ENCODE peak calls at places on chromosomes 12 and 14, in four cellular contexts. P is HepG2, G is K562, Z is GM12878. A is an unnamed sample.
A peak's percentile ranks its signal among the peaks of the same experiment; 100 is the strongest.

GRCh38 chr12:6444704-6445688 is at the start of gene CD27:
- DNase-seq in P (no peak), G (no peak), Z (no peak), A (no peak)

GRCh38 chr14:33598582-33598981 is 352.3 kb downstream of the EGLN3 start:
- DNase-seq in P (no peak), G (no peak), Z (no peak), A (peak; percentile 15)

GRCh38 chr14:89779707-89780106 is 174.8 kb downstream of the EFCAB11 start:
- DNase-seq in P (no peak), G (no peak), Z (no peak), A (no peak)

GRCh38 chr14:29016050-29016900 is 249.7 kb downstream of the FOXG1 start:
- DNase-seq in P (peak; percentile 78), G (peak; percentile 7), Z (no peak), A (peak; percentile 7)

GRCh38 chr12:107405436-107405835 is 280.2 kb upstream of the PWP1 start:
- DNase-seq in P (no peak), G (no peak), Z (no peak), A (peak; percentile 60)

GRCh38 chr12:122182887-122183587 is at the start of gene LRRC43:
- DNase-seq in P (no peak), G (no peak), Z (no peak), A (peak; percentile 83)

GRCh38 chr14:43145361-43145760 is 1361.7 kb downstream of the FSCB start:
- DNase-seq in P (no peak), G (no peak), Z (no peak), A (no peak)

GRCh38 chr14:32507029-32507984 is 178.2 kb downstream of the AKAP6 start:
- DNase-seq in P (no peak), G (no peak), Z (no peak), A (no peak)

GRCh38 chr12:75489613-75490210 is 9.2 kb downstream of the GLIPR1 start:
- DNase-seq in P (no peak), G (no peak), Z (no peak), A (no peak)

GRCh38 chr12:42957136-42957535 is 367.6 kb upstream of the PRICKLE1 start:
- DNase-seq in P (no peak), G (no peak), Z (no peak), A (no peak)

GRCh38 chr12:29088611-29089219 is 60.4 kb upstream of the FAR2 start:
- DNase-seq in P (peak; percentile 1), G (no peak), Z (no peak), A (peak; percentile 22)

GRCh38 chr12:110742718-110743570 is at the start of gene PPP1CC:
- DNase-seq in P (peak; percentile 88), G (peak; percentile 94), Z (peak; percentile 48), A (peak; percentile 98)

GRCh38 chr14:55912344-55912743 is 205.9 kb upstream of the PELI2 start:
- DNase-seq in P (no peak), G (no peak), Z (no peak), A (no peak)

GRCh38 chr14:85420707-85421106 is 109.2 kb upstream of the FLRT2 start:
- DNase-seq in P (no peak), G (no peak), Z (no peak), A (no peak)

GRCh38 chr12:51393676-51394545 is 2.7 kb upstream of the GALNT6 start:
- DNase-seq in P (no peak), G (no peak), Z (no peak), A (no peak)

GRCh38 chr12:107884769-107885694 is 110.5 kb downstream of the ASCL4 start:
- DNase-seq in P (peak; percentile 58), G (peak; percentile 58), Z (no peak), A (peak; percentile 74)

GRCh38 chr14:99781853-99782610 is 11.2 kb upstream of the EML1 start:
- DNase-seq in P (no peak), G (no peak), Z (no peak), A (no peak)

GRCh38 chr14:96602186-96602585 is 100.0 kb downstream of the PAPOLA start:
- DNase-seq in P (no peak), G (no peak), Z (no peak), A (no peak)

GRCh38 chr12:53499261-53500118 is at the start of gene MAP3K12:
- DNase-seq in P (no peak), G (peak; percentile 47), Z (no peak), A (peak; percentile 79)

GRCh38 chr14:100979780-100980179 is 76.3 kb upstream of the RTL1 start:
- DNase-seq in P (no peak), G (no peak), Z (no peak), A (no peak)

GRCh38 chr12:105740970-105741725 is 397.6 kb downstream of the NUAK1 start:
- DNase-seq in P (no peak), G (no peak), Z (no peak), A (no peak)
- TF ChIP-seq ZBTB33 in P (no peak), G (no peak), Z (no peak), A (no peak)

GRCh38 chr14:103539056-103539825 is 10.2 kb downstream of the TRMT61A start:
- DNase-seq in P (no peak), G (no peak), Z (no peak), A (no peak)

GRCh38 chr14:103535891-103536565 is 7.0 kb downstream of the TRMT61A start:
- DNase-seq in P (no peak), G (no peak), Z (no peak), A (no peak)

GRCh38 chr14:103538291-103539055 is 9.5 kb downstream of the TRMT61A start:
- DNase-seq in P (no peak), G (no peak), Z (no peak), A (peak; percentile 64)

GRCh38 chr14:103536693-103537092 is 7.7 kb downstream of the TRMT61A start:
- DNase-seq in P (no peak), G (no peak), Z (no peak), A (no peak)

DNA sequence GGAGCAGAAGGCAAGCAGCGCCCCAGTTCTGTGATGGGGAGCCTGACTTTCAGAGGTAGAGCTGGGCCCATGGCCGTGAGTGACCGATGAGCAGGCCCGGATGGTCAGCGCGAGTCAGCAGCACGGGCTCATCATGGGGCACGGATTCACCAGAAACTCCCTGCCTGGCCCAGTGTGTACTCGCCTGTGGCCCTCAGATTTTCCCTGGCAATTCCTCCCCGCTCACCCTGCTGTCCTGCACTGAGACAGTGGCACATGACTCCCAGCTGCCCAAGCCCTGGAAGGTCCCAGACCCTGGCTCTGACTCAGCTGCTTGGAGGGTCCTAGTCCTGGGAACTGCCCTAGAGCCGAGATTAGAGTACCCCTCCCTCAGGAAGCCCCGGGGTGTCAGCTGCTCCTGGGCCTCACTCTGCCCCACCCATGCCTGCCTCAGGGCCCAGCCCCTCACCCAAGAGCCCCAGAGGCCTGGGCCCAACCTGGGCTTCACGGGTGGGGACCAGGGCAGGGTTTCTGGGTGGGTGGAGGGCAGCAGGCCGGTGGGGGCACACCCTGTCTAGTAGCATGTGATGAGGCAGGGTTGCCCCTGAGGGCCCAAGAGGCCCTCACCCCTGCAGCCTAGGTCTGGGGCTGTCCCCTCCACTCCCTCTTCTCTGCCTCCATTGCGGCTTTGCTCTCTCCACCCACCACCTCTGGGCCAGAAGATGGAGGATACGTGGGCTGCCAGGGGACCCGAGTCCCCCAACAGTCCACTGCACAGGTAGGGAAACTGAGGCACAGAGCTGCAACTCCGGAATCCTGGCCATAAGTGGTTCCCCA is 8.4 kb downstream of the TRMT61A start:
- DNase-seq in P (no peak), G (no peak), Z (no peak), A (no peak)
- TF ChIP-seq GABPA in P (no peak), G (no peak), Z (no peak), A (no peak)

GRCh38 chr14:83463500-83464098 is 1929.9 kb upstream of the SEL1L start:
- DNase-seq in P (peak; percentile 12), G (peak; percentile 21), Z (no peak), A (peak; percentile 7)
- TF ChIP-seq ZBTB33 in P (no peak), G (no peak), Z (no peak), A (no peak)

DNA sequence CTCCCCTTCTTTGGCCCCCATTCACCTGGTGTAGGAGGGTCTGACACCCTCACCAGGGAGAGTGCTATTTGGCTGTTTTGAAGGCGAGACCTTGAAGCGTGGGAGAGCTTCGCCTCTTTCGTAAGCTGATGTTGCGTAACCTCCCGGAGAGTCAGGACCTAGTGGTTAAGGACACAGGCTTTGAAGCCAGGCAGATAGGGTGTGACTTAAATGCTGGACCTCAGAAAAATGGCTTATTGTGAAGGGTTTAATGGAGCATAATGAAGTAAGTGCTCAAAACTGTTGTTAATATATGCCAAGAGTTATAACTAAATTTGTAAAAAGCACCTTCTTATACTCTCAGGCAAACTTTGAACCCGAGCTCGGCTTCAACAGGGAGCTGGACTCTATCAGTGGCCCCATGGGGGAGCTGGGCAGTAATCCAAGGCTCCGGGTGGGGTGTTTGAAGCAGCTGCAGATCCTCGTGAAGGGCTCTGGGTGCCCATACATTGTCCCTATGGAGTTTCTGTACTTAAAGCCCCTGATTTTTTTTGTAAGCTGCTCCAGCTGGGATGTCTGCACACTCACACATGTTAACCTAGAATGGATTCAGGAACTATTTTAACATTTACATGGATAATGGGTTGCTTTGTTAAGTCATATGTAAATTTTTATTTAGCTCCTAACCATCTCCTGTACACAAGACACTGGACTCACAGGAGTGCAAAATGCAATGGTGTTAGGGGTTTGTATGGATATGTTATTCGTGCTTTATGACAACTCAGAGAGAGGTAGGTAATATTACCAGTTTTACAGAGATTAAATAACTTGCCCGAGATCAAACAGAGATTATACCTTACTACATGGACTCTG is 26.0 kb downstream of the PPFIBP1 start:
- DNase-seq in P (peak; percentile 99), G (peak; percentile 25), Z (no peak), A (no peak)
- TF ChIP-seq GABPA in P (no peak), G (peak; percentile 19), Z (no peak), A (no peak)

A was measured in SK-N-SH.